ENCODE peak calls at places on chromosomes 3 and 15, in four cellular contexts. N is HuH-7, B is brain microvascular endothelial cell, S is memory B cell. L is an unnamed sample.

GRCh38 chr3:42701371-42702065 is 1.1 kb downstream of the HHATL start:
- DNase-seq in N (peak), B (no peak), S (peak), L (peak)

GRCh38 chr3:177452487-177452886 is 255.2 kb upstream of the TBL1XR1 start:
- DNase-seq in N (no peak), B (peak), S (no peak), L (peak)

GRCh38 chr3:138078096-138078495 is 37.3 kb downstream of the DZIP1L start:
- DNase-seq in N (no peak), B (peak), S (no peak), L (peak)

GRCh38 chr3:187946031-187946691 is 200.9 kb upstream of the BCL6 start:
- DNase-seq in N (no peak), B (peak), S (no peak), L (peak)

GRCh38 chr15:52481915-52482314 is 46.8 kb downstream of the MYO5A start:
- DNase-seq in N (no peak), B (peak), S (peak), L (peak)

GRCh38 chr15:40436116-40436891 is 4.4 kb upstream of the BAHD1 start:
- DNase-seq in N (peak), B (no peak), S (peak), L (no peak)

GRCh38 chr15:70096215-70096974 is 1.3 kb downstream of the TLE3 start:
- DNase-seq in N (no peak), B (peak), S (peak), L (peak)

GRCh38 chr3:197417896-197418618 is 119.6 kb upstream of the DLG1 start:
- DNase-seq in N (no peak), B (no peak), S (no peak), L (no peak)

GRCh38 chr15:98286831-98287230 is 326.3 kb downstream of the ARRDC4 start:
- DNase-seq in N (no peak), B (no peak), S (no peak), L (peak)

GRCh38 chr3:43909149-43909548 is 218.4 kb downstream of the ABHD5 start:
- DNase-seq in N (no peak), B (no peak), S (no peak), L (no peak)

GRCh38 chr3:143000525-143000924 is 845 bp upstream of the U2SURP start:
- DNase-seq in N (no peak), B (peak), S (no peak), L (peak)

GRCh38 chr3:65170357-65171090 is 482.7 kb upstream of the ADAMTS9 start:
- DNase-seq in N (peak), B (peak), S (no peak), L (peak)

GRCh38 chr15:92510163-92510882 is 116.6 kb downstream of the ST8SIA2 start:
- DNase-seq in N (no peak), B (peak), S (no peak), L (no peak)

GRCh38 chr15:79418693-79419279 is 13.3 kb upstream of the MINAR1 start:
- DNase-seq in N (no peak), B (no peak), S (no peak), L (peak)

GRCh38 chr3:121834079-121834730 is 655 bp downstream of the IQCB1 start:
- DNase-seq in N (peak), B (peak), S (no peak), L (peak)

GRCh38 chr15:67116742-67117141 is 51.3 kb downstream of the SMAD3 start:
- DNase-seq in N (peak), B (no peak), S (no peak), L (peak)

GRCh38 chr15:26628879-26629529 is 143.9 kb downstream of the GABRB3 start:
- DNase-seq in N (no peak), B (no peak), S (no peak), L (peak)

GRCh38 chr15:55337160-55337559 is 18.1 kb downstream of the PIGB start:
- DNase-seq in N (no peak), B (no peak), S (no peak), L (no peak)

GRCh38 chr3:104101736-104102135 is 1265.0 kb upstream of the ALCAM start:
- DNase-seq in N (no peak), B (no peak), S (no peak), L (no peak)

GRCh38 chr3:158381274-158381868 is 189.6 kb upstream of the MLF1 start:
- DNase-seq in N (no peak), B (no peak), S (no peak), L (peak)

GRCh38 chr3:126399756-126400155 is 5.0 kb downstream of the CFAP100 start:
- DNase-seq in N (no peak), B (no peak), S (no peak), L (no peak)